ENCODE peak calls at places on chromosomes 6 and 20, in five cellular contexts. One of them, this sample, is unnamed.

GRCh38 chr6:22717906-22718305 is 148.5 kb downstream of the HDGFL1 start:
- DNase-seq in dorsolateral prefrontal cortex: no peak
- DNase-seq in H9: no peak
- DNase-seq in MCF 10A: no peak
- DNase-seq in epithelial cell of esophagus: no peak
- DNase-seq in this sample: no peak

GRCh38 chr6:168193816-168194701 is 115.0 kb upstream of the FRMD1 start:
- DNase-seq in H9: peak; percentile 76
- DNase-seq in MCF 10A: peak; percentile 28
- DNase-seq in dorsolateral prefrontal cortex: no peak
- DNase-seq in epithelial cell of esophagus: no peak
- DNase-seq in this sample: no peak

GRCh38 chr6:149942461-149942829 is 631 bp downstream of the ULBP2 start:
- DNase-seq in MCF 10A: no peak
- DNase-seq in dorsolateral prefrontal cortex: no peak
- DNase-seq in H9: no peak
- DNase-seq in epithelial cell of esophagus: no peak
- DNase-seq in this sample: no peak

GRCh38 chr6:20455175-20456075 is 53.7 kb downstream of the E2F3 start:
- DNase-seq in epithelial cell of esophagus: peak; percentile 28
- DNase-seq in dorsolateral prefrontal cortex: no peak
- DNase-seq in MCF 10A: peak; percentile 30
- DNase-seq in H9: no peak
- DNase-seq in this sample: no peak

GRCh38 chr6:74715362-74716068 is 490.3 kb downstream of the COL12A1 start:
- DNase-seq in epithelial cell of esophagus: peak; percentile 62
- DNase-seq in dorsolateral prefrontal cortex: no peak
- DNase-seq in MCF 10A: peak; percentile 59
- DNase-seq in H9: no peak
- DNase-seq in this sample: no peak

GRCh38 chr6:13355043-13355945 is 27.0 kb upstream of the TBC1D7 start:
- DNase-seq in epithelial cell of esophagus: peak; percentile 93
- DNase-seq in H9: no peak
- DNase-seq in dorsolateral prefrontal cortex: no peak
- DNase-seq in MCF 10A: peak; percentile 69
- DNase-seq in this sample: no peak

GRCh38 chr6:142913511-142914047 is 31.4 kb downstream of the HIVEP2 start:
- DNase-seq in H9: no peak
- DNase-seq in MCF 10A: no peak
- DNase-seq in epithelial cell of esophagus: no peak
- DNase-seq in dorsolateral prefrontal cortex: no peak
- DNase-seq in this sample: peak; percentile 53

GRCh38 chr20:30593572-30593971 is 663.9 kb upstream of the DEFB115 start:
- DNase-seq in H9: no peak
- DNase-seq in MCF 10A: no peak
- DNase-seq in epithelial cell of esophagus: no peak
- DNase-seq in dorsolateral prefrontal cortex: no peak
- DNase-seq in this sample: no peak

GRCh38 chr20:51400051-51400926 is 142.2 kb downstream of the NFATC2 start:
- DNase-seq in MCF 10A: no peak
- DNase-seq in H9: no peak
- DNase-seq in dorsolateral prefrontal cortex: no peak
- DNase-seq in epithelial cell of esophagus: peak; percentile 40
- DNase-seq in this sample: peak; percentile 85

GRCh38 chr20:6055161-6055783 is 1.4 kb upstream of the LRRN4 start:
- DNase-seq in dorsolateral prefrontal cortex: no peak
- DNase-seq in epithelial cell of esophagus: no peak
- DNase-seq in H9: no peak
- DNase-seq in MCF 10A: no peak
- DNase-seq in this sample: no peak

GRCh38 chr6:20291764-20292227 is 79.5 kb upstream of the MBOAT1 start:
- DNase-seq in epithelial cell of esophagus: peak; percentile 85
- DNase-seq in MCF 10A: peak; percentile 90
- DNase-seq in dorsolateral prefrontal cortex: peak; percentile 76
- DNase-seq in H9: peak; percentile 79
- DNase-seq in this sample: peak; percentile 63

GRCh38 chr20:47489448-47489872 is 12.2 kb upstream of the NCOA3 start:
- DNase-seq in MCF 10A: no peak
- DNase-seq in dorsolateral prefrontal cortex: no peak
- DNase-seq in H9: no peak
- DNase-seq in epithelial cell of esophagus: no peak
- DNase-seq in this sample: no peak

GRCh38 chr20:61057313-61058171 is 194.5 kb upstream of the CDH4 start:
- DNase-seq in dorsolateral prefrontal cortex: no peak
- DNase-seq in MCF 10A: no peak
- DNase-seq in epithelial cell of esophagus: no peak
- DNase-seq in H9: no peak
- DNase-seq in this sample: no peak

GRCh38 chr6:100366419-100366818 is 98.3 kb downstream of the SIM1 start:
- DNase-seq in dorsolateral prefrontal cortex: no peak
- DNase-seq in epithelial cell of esophagus: peak; percentile 92
- DNase-seq in MCF 10A: peak; percentile 60
- DNase-seq in H9: no peak
- DNase-seq in this sample: no peak

GRCh38 chr6:108588586-108588985 is 27.9 kb downstream of the FOXO3 start:
- DNase-seq in MCF 10A: peak; percentile 43
- DNase-seq in epithelial cell of esophagus: peak; percentile 63
- DNase-seq in H9: no peak
- DNase-seq in dorsolateral prefrontal cortex: no peak
- DNase-seq in this sample: no peak

GRCh38 chr6:50831216-50831615 is 12.5 kb downstream of the TFAP2B start:
- DNase-seq in MCF 10A: no peak
- DNase-seq in dorsolateral prefrontal cortex: no peak
- DNase-seq in epithelial cell of esophagus: no peak
- DNase-seq in H9: no peak
- DNase-seq in this sample: no peak

GRCh38 chr6:15247750-15248450 is 2.0 kb downstream of the JARID2 start:
- DNase-seq in dorsolateral prefrontal cortex: peak; percentile 61
- DNase-seq in MCF 10A: peak; percentile 56
- DNase-seq in epithelial cell of esophagus: peak; percentile 51
- DNase-seq in H9: peak; percentile 57
- DNase-seq in this sample: peak; percentile 54

GRCh38 chr20:63553933-63554290 is at the start of gene FNDC11:
- DNase-seq in H9: peak; percentile 69
- DNase-seq in epithelial cell of esophagus: peak; percentile 20
- DNase-seq in dorsolateral prefrontal cortex: no peak
- DNase-seq in MCF 10A: no peak
- DNase-seq in this sample: peak; percentile 68

GRCh38 chr6:4012826-4013225 is 66.1 kb downstream of the FAM217A start:
- DNase-seq in H9: no peak
- DNase-seq in epithelial cell of esophagus: no peak
- DNase-seq in dorsolateral prefrontal cortex: no peak
- DNase-seq in MCF 10A: no peak
- DNase-seq in this sample: no peak

GRCh38 chr20:39263076-39263475 is 300.9 kb downstream of the DHX35 start:
- DNase-seq in epithelial cell of esophagus: peak; percentile 17
- DNase-seq in H9: no peak
- DNase-seq in MCF 10A: peak; percentile 13
- DNase-seq in dorsolateral prefrontal cortex: no peak
- DNase-seq in this sample: no peak

GRCh38 chr6:70709826-70710225 is 42.1 kb downstream of the SMAP1 start:
- DNase-seq in epithelial cell of esophagus: peak; percentile 93
- DNase-seq in MCF 10A: peak; percentile 83
- DNase-seq in dorsolateral prefrontal cortex: no peak
- DNase-seq in H9: no peak
- DNase-seq in this sample: no peak

GRCh38 chr6:48641544-48641943 is 530.5 kb upstream of the PTCHD4 start:
- DNase-seq in dorsolateral prefrontal cortex: no peak
- DNase-seq in H9: no peak
- DNase-seq in MCF 10A: no peak
- DNase-seq in epithelial cell of esophagus: peak; percentile 48
- DNase-seq in this sample: no peak

GRCh38 chr6:75993236-75994162 is 79.0 kb downstream of the IMPG1 start:
- DNase-seq in epithelial cell of esophagus: no peak
- DNase-seq in MCF 10A: no peak
- DNase-seq in dorsolateral prefrontal cortex: no peak
- DNase-seq in H9: no peak
- DNase-seq in this sample: no peak

GRCh38 chr20:3927486-3928291 is 38.5 kb downstream of the PANK2 start:
- DNase-seq in epithelial cell of esophagus: no peak
- DNase-seq in dorsolateral prefrontal cortex: no peak
- DNase-seq in H9: peak; percentile 55
- DNase-seq in MCF 10A: peak; percentile 77
- DNase-seq in this sample: no peak

GRCh38 chr20:2470051-2470431 is 548 bp downstream of the SNRPB start:
- DNase-seq in H9: no peak
- DNase-seq in epithelial cell of esophagus: peak; percentile 68
- DNase-seq in dorsolateral prefrontal cortex: no peak
- DNase-seq in MCF 10A: peak; percentile 56
- DNase-seq in this sample: peak; percentile 76

GRCh38 chr20:54138427-54138826 is 35.4 kb downstream of the CYP24A1 start:
- DNase-seq in epithelial cell of esophagus: no peak
- DNase-seq in dorsolateral prefrontal cortex: no peak
- DNase-seq in MCF 10A: no peak
- DNase-seq in H9: no peak
- DNase-seq in this sample: no peak

GRCh38 chr6:124955108-124955851 is 7.0 kb upstream of the RNF217 start:
- DNase-seq in dorsolateral prefrontal cortex: no peak
- DNase-seq in MCF 10A: no peak
- DNase-seq in epithelial cell of esophagus: no peak
- DNase-seq in H9: no peak
- DNase-seq in this sample: no peak

GRCh38 chr6:19866199-19866872 is 29.2 kb downstream of the ID4 start:
- DNase-seq in MCF 10A: no peak
- DNase-seq in epithelial cell of esophagus: no peak
- DNase-seq in dorsolateral prefrontal cortex: no peak
- DNase-seq in H9: no peak
- DNase-seq in this sample: no peak

GRCh38 chr6:146358341-146359046 is 185.1 kb upstream of the RAB32 start:
- DNase-seq in MCF 10A: peak; percentile 43
- DNase-seq in H9: no peak
- DNase-seq in dorsolateral prefrontal cortex: no peak
- DNase-seq in epithelial cell of esophagus: peak; percentile 22
- DNase-seq in this sample: no peak

GRCh38 chr6:117906905-117907599 is at the start of gene SLC35F1:
- DNase-seq in MCF 10A: no peak
- DNase-seq in dorsolateral prefrontal cortex: peak; percentile 64
- DNase-seq in epithelial cell of esophagus: peak; percentile 47
- DNase-seq in H9: peak; percentile 87
- DNase-seq in this sample: peak; percentile 71

GRCh38 chr6:89008299-89008698 is 44.9 kb upstream of the RNGTT start:
- DNase-seq in dorsolateral prefrontal cortex: no peak
- DNase-seq in H9: no peak
- DNase-seq in MCF 10A: no peak
- DNase-seq in epithelial cell of esophagus: no peak
- DNase-seq in this sample: no peak

GRCh38 chr6:29516108-29516507 is 28.4 kb upstream of the MAS1L start:
- DNase-seq in dorsolateral prefrontal cortex: no peak
- DNase-seq in H9: no peak
- DNase-seq in MCF 10A: peak; percentile 86
- DNase-seq in epithelial cell of esophagus: peak; percentile 87
- DNase-seq in this sample: no peak

GRCh38 chr6:100465701-100466409 is 1.1 kb upstream of the SIM1 start:
- DNase-seq in epithelial cell of esophagus: no peak
- DNase-seq in H9: no peak
- DNase-seq in dorsolateral prefrontal cortex: no peak
- DNase-seq in MCF 10A: no peak
- DNase-seq in this sample: no peak

GRCh38 chr6:79042088-79042798 is 35.8 kb downstream of the PHIP start:
- DNase-seq in H9: no peak
- DNase-seq in MCF 10A: no peak
- DNase-seq in epithelial cell of esophagus: no peak
- DNase-seq in dorsolateral prefrontal cortex: no peak
- DNase-seq in this sample: peak; percentile 19

GRCh38 chr6:79040083-79040482 is 38.0 kb downstream of the PHIP start:
- DNase-seq in H9: no peak
- DNase-seq in epithelial cell of esophagus: no peak
- DNase-seq in MCF 10A: no peak
- DNase-seq in dorsolateral prefrontal cortex: no peak
- DNase-seq in this sample: peak; percentile 43

GRCh38 chr6:79042799-79043126 is 35.3 kb downstream of the PHIP start:
- DNase-seq in MCF 10A: no peak
- DNase-seq in epithelial cell of esophagus: peak; percentile 11
- DNase-seq in dorsolateral prefrontal cortex: no peak
- DNase-seq in H9: no peak
- DNase-seq in this sample: no peak

GRCh38 chr6:79034865-79035264 is 43.2 kb downstream of the PHIP start:
- DNase-seq in epithelial cell of esophagus: peak; percentile 13
- DNase-seq in dorsolateral prefrontal cortex: no peak
- DNase-seq in MCF 10A: no peak
- DNase-seq in H9: no peak
- DNase-seq in this sample: no peak

GRCh38 chr6:79038061-79038460 is 40.0 kb downstream of the PHIP start:
- DNase-seq in epithelial cell of esophagus: no peak
- DNase-seq in MCF 10A: no peak
- DNase-seq in dorsolateral prefrontal cortex: no peak
- DNase-seq in H9: no peak
- DNase-seq in this sample: no peak
- TF ChIP-seq CTCF in epithelial cell of esophagus: no peak
- TF ChIP-seq CTCF in MCF 10A: no peak
- TF ChIP-seq CTCF in dorsolateral prefrontal cortex: no peak
- TF ChIP-seq CTCF in H9: no peak
- TF ChIP-seq CTCF in this sample: no peak

DNA sequence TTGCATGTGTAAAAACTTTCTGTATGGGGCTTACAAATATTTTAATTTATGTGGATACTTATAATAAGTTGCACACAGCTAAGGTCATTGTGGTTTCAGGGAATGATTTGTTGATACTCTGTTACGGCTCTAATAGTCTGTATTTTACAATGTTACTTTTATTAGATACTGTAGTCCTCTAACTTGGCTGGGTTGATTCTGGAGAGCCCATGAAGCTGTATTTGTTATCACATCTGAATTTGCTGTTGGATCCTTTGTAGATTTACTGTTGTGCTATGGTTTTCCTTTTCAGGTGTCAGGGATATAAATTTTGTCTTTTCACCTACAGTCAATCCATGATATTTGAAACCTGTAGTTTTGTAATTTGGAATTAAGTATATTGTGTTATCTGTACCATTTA is 161.0 kb downstream of the ARID1B start:
- DNase-seq in epithelial cell of esophagus: no peak
- DNase-seq in dorsolateral prefrontal cortex: no peak
- DNase-seq in MCF 10A: no peak
- DNase-seq in H9: no peak
- DNase-seq in this sample: no peak
- TF ChIP-seq CTCF in epithelial cell of esophagus: no peak
- TF ChIP-seq CTCF in dorsolateral prefrontal cortex: no peak
- TF ChIP-seq CTCF in MCF 10A: no peak
- TF ChIP-seq CTCF in H9: no peak
- TF ChIP-seq CTCF in this sample: no peak

GRCh38 chr6:121748376-121748775 is 312.9 kb downstream of the GJA1 start:
- DNase-seq in epithelial cell of esophagus: peak; percentile 85
- DNase-seq in MCF 10A: peak; percentile 27
- DNase-seq in dorsolateral prefrontal cortex: no peak
- DNase-seq in H9: no peak
- DNase-seq in this sample: no peak
- TF ChIP-seq CTCF in epithelial cell of esophagus: no peak
- TF ChIP-seq CTCF in MCF 10A: no peak
- TF ChIP-seq CTCF in dorsolateral prefrontal cortex: no peak
- TF ChIP-seq CTCF in H9: no peak
- TF ChIP-seq CTCF in this sample: no peak

DNA sequence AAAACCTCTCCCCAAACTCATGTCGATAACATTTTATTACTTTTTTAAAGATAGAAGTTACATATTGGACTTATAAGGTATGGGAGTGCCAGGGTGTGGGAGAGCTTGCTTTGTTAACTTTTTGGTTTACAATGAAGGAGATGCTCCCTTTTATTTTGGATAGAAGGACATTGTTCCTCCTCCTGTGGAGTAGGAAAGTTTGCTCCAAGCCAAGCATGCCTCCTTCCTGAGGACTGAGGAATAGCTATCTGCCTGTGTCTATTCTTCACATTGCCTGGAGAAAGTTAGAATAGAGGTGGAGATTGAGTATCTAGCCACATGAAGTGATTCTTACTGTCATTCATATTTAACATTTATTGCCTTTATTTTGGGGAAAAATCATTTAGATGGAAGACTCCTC is 71.9 kb downstream of the EYA4 start:
- DNase-seq in epithelial cell of esophagus: no peak
- DNase-seq in H9: no peak
- DNase-seq in MCF 10A: no peak
- DNase-seq in dorsolateral prefrontal cortex: no peak
- DNase-seq in this sample: no peak
- TF ChIP-seq CTCF in epithelial cell of esophagus: no peak
- TF ChIP-seq CTCF in H9: peak; percentile 59
- TF ChIP-seq CTCF in MCF 10A: no peak
- TF ChIP-seq CTCF in dorsolateral prefrontal cortex: no peak
- TF ChIP-seq CTCF in this sample: no peak